ENCODE peak calls at places on chromosomes 7 and 10, in eight cellular contexts. G, U, B, Q, F, N, O and E are unnamed samples.

GRCh38 chr7:36360244-36360643 is 29.4 kb upstream of the ANLN start:
- DNase-seq in G (no peak), U (no peak), B (no peak), F (no peak), O (no peak), Q (no peak), N (no peak), E (no peak)

GRCh38 chr7:104106106-104106505 is 101.7 kb downstream of the ORC5 start:
- DNase-seq in G (no peak), F (peak), U (peak), Q (no peak), B (peak), N (no peak), O (no peak), E (no peak)

GRCh38 chr7:104955276-104955675 is 58.7 kb upstream of the KMT2E start:
- DNase-seq in U (no peak), O (no peak), G (no peak), Q (no peak), N (no peak), F (no peak), B (no peak), E (no peak)

GRCh38 chr7:102321351-102322201 is 34.7 kb downstream of the SPDYE6 start:
- DNase-seq in G (no peak), B (no peak), F (no peak), U (peak), N (no peak), O (no peak), Q (no peak), E (no peak)

GRCh38 chr10:5196613-5197234 is at the start of gene AKR1C4:
- DNase-seq in N (no peak), U (no peak), F (no peak), B (peak), Q (no peak), O (no peak), G (no peak), E (no peak)

GRCh38 chr10:88528791-88529190 is 54.3 kb downstream of the RNLS start:
- DNase-seq in Q (no peak), U (no peak), O (no peak), G (no peak), F (no peak), B (no peak), N (no peak), E (no peak)

GRCh38 chr10:23826399-23826798 is 382.5 kb upstream of the KIAA1217 start:
- DNase-seq in F (no peak), G (no peak), U (peak), N (peak), O (no peak), Q (peak), B (peak), E (no peak)

GRCh38 chr10:4532467-4532866 is 293.5 kb upstream of the AKR1E2 start:
- DNase-seq in U (no peak), B (peak), G (no peak), F (peak), N (no peak), O (no peak), Q (no peak), E (no peak)

GRCh38 chr10:70096016-70096704 is 36.5 kb downstream of the AIFM2 start:
- DNase-seq in O (no peak), B (no peak), N (no peak), F (no peak), G (no peak), Q (no peak), U (no peak), E (no peak)

GRCh38 chr10:128739937-128740336 is 613.7 kb upstream of the MKI67 start:
- DNase-seq in N (no peak), O (no peak), B (no peak), Q (no peak), G (no peak), U (peak), F (no peak), E (no peak)

GRCh38 chr7:102313997-102314780 is 27.5 kb downstream of the SH2B2 start:
- DNase-seq in G (no peak), Q (no peak), F (no peak), U (no peak), B (no peak), N (no peak), O (no peak), E (no peak)

GRCh38 chr7:10972174-10972573 is 1.5 kb upstream of the PHF14 start:
- DNase-seq in B (no peak), O (no peak), F (no peak), U (no peak), G (no peak), Q (no peak), N (no peak), E (no peak)

GRCh38 chr7:22108151-22108845 is 162.6 kb upstream of the CDCA7L start:
- DNase-seq in B (no peak), O (no peak), Q (no peak), U (no peak), N (no peak), F (no peak), G (no peak), E (no peak)

GRCh38 chr7:22668971-22669401 is 58.0 kb upstream of the IL6 start:
- DNase-seq in Q (no peak), B (no peak), U (peak), O (no peak), G (no peak), N (no peak), F (no peak), E (no peak)

GRCh38 chr10:11113156-11113555 is 95.5 kb downstream of the CELF2 start:
- DNase-seq in G (no peak), Q (no peak), N (no peak), B (no peak), F (no peak), U (no peak), O (no peak), E (no peak)

GRCh38 chr10:69639291-69640195 is 9.5 kb downstream of the FAM241B start:
- DNase-seq in N (no peak), O (peak), F (peak), Q (peak), B (peak), U (peak), G (peak), E (peak)

GRCh38 chr10:33937987-33938386 is 603.5 kb upstream of the NRP1 start:
- DNase-seq in B (no peak), U (no peak), O (no peak), Q (no peak), F (no peak), G (no peak), N (no peak), E (no peak)

GRCh38 chr7:142603870-142604448 is 145.3 kb upstream of the PRSS1 start:
- DNase-seq in N (peak), F (peak), O (peak), G (no peak), Q (peak), B (peak), U (peak), E (no peak)

DNA sequence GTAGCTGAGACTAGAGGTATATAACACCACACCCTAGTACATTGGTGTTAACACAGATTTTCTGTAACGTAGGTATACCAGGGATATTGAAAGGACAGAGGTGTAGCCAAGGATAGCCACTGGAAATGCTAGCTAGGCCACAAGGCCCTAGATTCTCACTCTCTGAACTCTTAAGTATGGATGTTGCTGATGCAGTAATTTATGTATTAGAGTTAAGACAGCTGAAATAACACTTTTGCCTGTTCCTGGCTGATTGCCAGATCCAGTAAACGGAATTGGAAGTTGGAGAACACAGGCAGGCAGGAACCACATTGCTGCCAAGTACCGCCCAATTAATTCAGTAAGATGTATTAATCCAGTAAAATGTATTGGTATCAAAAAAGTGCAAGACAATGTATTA is 1.8 kb downstream of the CALU start:
- DNase-seq in B (no peak), G (no peak), U (no peak), Q (peak), O (no peak), F (peak), N (no peak), E (no peak)
- H3K4me3 ChIP-seq in B (no peak), G (no peak), U (no peak), Q (no peak), O (peak), F (peak), N (peak), E (peak)

DNA sequence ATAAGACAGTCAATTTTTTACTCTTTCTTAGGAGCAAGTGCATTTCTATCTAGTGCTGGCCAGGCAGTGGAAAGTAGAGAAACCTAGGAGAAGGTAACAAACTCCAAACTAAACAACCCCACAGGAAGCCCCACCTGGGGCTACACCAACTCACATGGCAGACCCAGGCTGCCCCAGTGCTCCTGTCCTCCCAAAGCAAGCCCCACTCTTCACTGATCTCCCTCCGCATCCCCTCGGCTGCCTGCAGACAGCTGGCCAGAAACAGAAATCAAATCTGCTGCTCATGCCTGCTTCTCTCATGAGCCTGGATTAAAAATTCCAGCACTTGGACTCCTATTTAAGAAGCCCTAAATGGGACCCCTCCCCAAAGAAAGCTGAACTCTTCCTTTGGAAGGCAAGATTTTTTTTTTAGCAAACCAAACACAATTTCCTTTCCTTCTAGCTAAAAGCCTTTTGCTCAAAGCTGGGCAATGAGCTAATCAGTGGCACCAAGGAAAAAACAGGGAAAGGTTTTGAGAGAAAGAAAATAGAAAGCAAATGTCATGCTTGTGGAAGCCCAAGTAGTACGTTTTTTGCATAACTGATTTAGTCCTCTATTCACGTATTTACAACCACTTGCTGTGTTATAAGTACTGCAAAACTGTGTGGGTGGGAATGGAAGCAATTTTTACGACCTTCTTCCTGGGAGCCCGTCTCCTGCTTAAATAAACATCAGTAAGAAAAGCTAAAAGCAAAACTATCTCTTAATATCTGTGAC is 10.7 kb downstream of the PDE1C start:
- DNase-seq in U (no peak), Q (no peak), B (no peak), N (peak), F (peak), G (no peak), O (no peak), E (no peak)
- TF ChIP-seq CTCF in U (no peak), Q (no peak), B (no peak), N (no peak), F (no peak), G (no peak), O (no peak), E (no peak)

GRCh38 chr7:50307368-50308012 is 3.0 kb downstream of the IKZF1 start:
- DNase-seq in B (no peak), O (no peak), G (no peak), F (no peak), Q (no peak), U (no peak), N (no peak), E (no peak)

GRCh38 chr7:50309130-50309478 is 4.6 kb downstream of the IKZF1 start:
- DNase-seq in F (no peak), G (no peak), N (no peak), B (no peak), Q (no peak), U (no peak), O (no peak), E (no peak)

GRCh38 chr7:50306491-50307367 is 2.2 kb downstream of the IKZF1 start:
- DNase-seq in O (no peak), N (no peak), G (no peak), U (no peak), B (no peak), F (no peak), Q (no peak), E (no peak)

GRCh38 chr7:50309736-50310135 is 5.2 kb downstream of the IKZF1 start:
- DNase-seq in G (no peak), Q (no peak), O (no peak), F (no peak), U (no peak), N (no peak), B (no peak), E (no peak)

GRCh38 chr7:50308301-50309129 is 4.0 kb downstream of the IKZF1 start:
- DNase-seq in U (no peak), F (no peak), B (no peak), N (no peak), O (no peak), G (no peak), Q (no peak), E (no peak)
- H3K4me3 ChIP-seq in U (no peak), F (no peak), B (no peak), N (no peak), O (no peak), G (no peak), Q (no peak), E (no peak)

GRCh38 chr10:47339186-47339735 is 8.9 kb upstream of the RBP3 start:
- DNase-seq in B (no peak), Q (no peak), N (no peak), O (peak), U (no peak), G (no peak), F (no peak), E (no peak)

GRCh38 chr10:47337243-47337642 is 10.9 kb upstream of the RBP3 start:
- DNase-seq in O (peak), N (no peak), B (no peak), U (no peak), F (no peak), G (no peak), Q (no peak), E (no peak)

GRCh38 chr10:47336387-47337134 is 11.6 kb upstream of the RBP3 start:
- DNase-seq in O (peak), G (no peak), Q (no peak), F (peak), U (no peak), N (no peak), B (no peak), E (no peak)

GRCh38 chr10:47339759-47340612 is 8.2 kb upstream of the RBP3 start:
- DNase-seq in F (no peak), G (no peak), U (no peak), B (no peak), Q (no peak), O (peak), N (no peak), E (no peak)

DNA sequence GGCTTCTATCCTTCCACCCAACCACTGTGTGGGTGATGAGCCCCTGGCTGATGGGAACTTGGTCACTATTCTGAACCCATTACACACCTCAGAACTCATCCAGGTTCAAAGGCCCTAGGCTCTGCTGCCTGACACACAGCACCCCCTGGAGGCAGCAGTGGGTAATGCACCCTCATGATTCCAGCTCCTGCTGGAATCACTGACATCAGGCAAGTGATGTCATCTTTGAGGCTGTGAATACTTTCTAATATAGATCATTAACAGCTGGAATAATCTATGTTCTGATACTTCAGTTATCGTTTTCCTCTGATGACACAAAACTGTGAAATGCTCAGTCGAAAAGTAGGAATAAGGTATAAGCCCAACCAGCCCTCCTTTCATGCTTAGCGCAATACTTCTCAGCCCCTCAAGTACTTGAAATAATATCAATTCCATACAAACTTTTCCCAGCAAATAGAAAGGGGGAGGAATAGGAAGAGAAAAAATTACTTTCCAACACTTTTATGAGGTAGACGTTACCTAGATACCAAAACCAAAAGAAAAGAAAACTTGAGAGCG is 7.5 kb upstream of the RBP3 start:
- DNase-seq in Q (peak), O (peak), N (peak), U (peak), F (peak), G (peak), B (peak), E (no peak)
- TF ChIP-seq CTCF in Q (peak), O (no peak), N (peak), U (peak), F (peak), G (peak), B (peak), E (peak)